ENCODE peak calls at places on chromosome 10, in ten cellular contexts. U is fibroblast of pulmonary artery; C is lower lobe of right lung; O is A673; W is choroid plexus epithelial cell; B is WERI-Rb-1; M is CD8-positive, alpha-beta T cell; K is heart right ventricle; Q is HCT116; L is right lobe of liver. F is an unnamed sample.

GRCh38 chr10:28841625-28842024 is 164.3 kb downstream of the BAMBI start:
- DNase-seq in U (peak; percentile 64), C (no peak), O (no peak), W (peak; percentile 83), B (no peak), M (no peak), K (no peak), Q (no peak), L (no peak), F (no peak)

GRCh38 chr10:30510184-30510931 is 76.4 kb downstream of the MAP3K8 start:
- DNase-seq in U (peak; percentile 62), C (no peak), O (no peak), W (peak; percentile 81), B (no peak), M (no peak), K (no peak), Q (no peak), L (no peak), F (no peak)

GRCh38 chr10:62183857-62184805 is 84.5 kb downstream of the RTKN2 start:
- DNase-seq in U (no peak), C (no peak), O (no peak), W (no peak), B (no peak), M (no peak), K (no peak), Q (no peak), L (no peak), F (no peak)

GRCh38 chr10:43305881-43306280 is 39.0 kb upstream of the RASGEF1A start:
- DNase-seq in U (peak; percentile 45), C (no peak), O (no peak), W (peak; percentile 38), B (no peak), M (no peak), K (no peak), Q (no peak), L (no peak), F (no peak)

GRCh38 chr10:128880221-128880620 is 586.8 kb upstream of the MGMT start:
- DNase-seq in U (no peak), C (no peak), O (no peak), W (no peak), B (no peak), M (no peak), K (no peak), Q (no peak), L (no peak), F (no peak)

GRCh38 chr10:16698457-16698856 is 118.8 kb downstream of the RSU1 start:
- DNase-seq in U (no peak), C (no peak), O (no peak), W (no peak), B (no peak), M (no peak), K (no peak), Q (no peak), L (no peak), F (no peak)

GRCh38 chr10:31944071-31944433 is 15.4 kb upstream of the ARHGAP12 start:
- DNase-seq in U (no peak), C (no peak), O (no peak), W (no peak), B (no peak), M (no peak), K (no peak), Q (no peak), L (no peak), F (no peak)

GRCh38 chr10:110083884-110084283 is 76.1 kb downstream of the ADD3 start:
- DNase-seq in U (peak; percentile 62), C (no peak), O (peak; percentile 64), W (peak; percentile 69), B (no peak), M (no peak), K (no peak), Q (no peak), L (no peak), F (no peak)

GRCh38 chr10:101903827-101904520 is 60.4 kb upstream of the KCNIP2 start:
- DNase-seq in U (no peak), C (no peak), O (peak; percentile 59), W (no peak), B (peak; percentile 47), M (no peak), K (no peak), Q (no peak), L (no peak), F (peak; percentile 42)

GRCh38 chr10:97771055-97771811 is 566 bp downstream of the SFRP5 start:
- DNase-seq in U (peak; percentile 18), C (no peak), O (peak; percentile 37), W (peak; percentile 34), B (peak; percentile 49), M (peak; percentile 59), K (no peak), Q (no peak), L (no peak), F (no peak)

GRCh38 chr10:119120875-119121274 is 17.0 kb downstream of the DENND10 start:
- DNase-seq in U (no peak), C (no peak), O (no peak), W (no peak), B (no peak), M (no peak), K (no peak), Q (no peak), L (no peak), F (no peak)

GRCh38 chr10:10985361-10985760 is 32.3 kb upstream of the CELF2 start:
- DNase-seq in U (no peak), C (no peak), O (no peak), W (no peak), B (no peak), M (no peak), K (no peak), Q (no peak), L (no peak), F (no peak)

GRCh38 chr10:6202098-6202683 is 541 bp upstream of the PFKFB3 start:
- DNase-seq in U (no peak), C (no peak), O (no peak), W (no peak), B (no peak), M (no peak), K (peak; percentile 38), Q (no peak), L (no peak), F (no peak)

GRCh38 chr10:6201511-6201975 is 1.2 kb upstream of the PFKFB3 start:
- DNase-seq in U (peak; percentile 58), C (peak; percentile 86), O (peak; percentile 79), W (peak; percentile 61), B (no peak), M (peak; percentile 88), K (peak; percentile 80), Q (no peak), L (peak; percentile 85), F (peak; percentile 80)

GRCh38 chr10:6203331-6204062 is 765 bp downstream of the PFKFB3 start:
- DNase-seq in U (peak; percentile 53), C (peak; percentile 79), O (peak; percentile 75), W (peak; percentile 67), B (no peak), M (peak; percentile 78), K (peak; percentile 66), Q (no peak), L (peak; percentile 73), F (peak; percentile 43)

GRCh38 chr10:6204063-6204340 is 1.3 kb downstream of the PFKFB3 start:
- DNase-seq in U (no peak), C (peak; percentile 80), O (no peak), W (no peak), B (no peak), M (peak; percentile 72), K (peak; percentile 55), Q (no peak), L (peak; percentile 74), F (no peak)

DNA sequence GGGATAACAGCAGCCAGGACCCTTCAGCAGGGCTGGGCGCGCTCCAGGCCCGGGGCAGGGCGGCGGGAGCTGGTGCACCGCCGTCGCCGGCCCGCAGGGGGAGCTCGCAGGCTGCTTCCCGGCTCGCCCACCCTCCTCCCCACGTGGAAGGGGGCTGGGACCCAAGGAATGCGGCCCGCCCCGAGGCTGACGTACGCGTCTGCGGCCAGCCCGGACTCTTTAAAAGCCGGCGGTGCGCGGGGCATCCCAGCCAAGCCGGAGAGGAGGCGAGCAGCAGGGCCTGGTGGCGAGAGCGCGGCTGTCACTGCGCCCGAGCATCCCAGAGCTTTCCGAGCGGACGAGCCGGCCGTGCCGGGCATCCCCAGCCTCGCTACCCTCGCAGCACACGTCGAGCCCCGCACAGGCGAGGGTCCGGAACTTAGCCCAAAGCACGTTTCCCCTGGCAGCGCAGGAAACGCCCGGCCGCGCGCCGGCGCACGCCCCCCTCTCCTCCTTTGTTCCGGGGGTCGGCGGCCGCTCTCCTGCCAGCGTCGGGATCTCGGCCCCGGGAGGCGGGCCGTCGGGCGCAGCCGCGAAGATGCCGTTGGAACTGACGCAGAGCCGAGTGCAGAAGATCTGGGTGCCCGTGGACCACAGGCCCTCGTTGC is at the start of gene PFKFB3:
- DNase-seq in U (peak; percentile 95), C (peak; percentile 98), O (peak; percentile 97), W (peak; percentile 97), B (peak; percentile 42), M (peak; percentile 96), K (peak; percentile 97), Q (peak; percentile 71), L (peak; percentile 96), F (peak; percentile 82)
- TF ChIP-seq CTCF in U (peak; percentile 46), C (peak; percentile 99), O (peak; percentile 83), W (peak; percentile 62), B (peak; percentile 80), M (peak; percentile 94), K (peak; percentile 98), Q (peak; percentile 83), L (peak; percentile 99), F (peak; percentile 99)

GRCh38 chr10:7085147-7085912 is 325.5 kb downstream of the SFMBT2 start:
- DNase-seq in U (no peak), C (no peak), O (no peak), W (no peak), B (no peak), M (no peak), K (no peak), Q (no peak), L (no peak), F (no peak)
- H3K4me3 ChIP-seq in U (no peak overlapping the region), C (no peak overlapping the region), O (no peak overlapping the region), W (no peak overlapping the region), B (no peak overlapping the region), M (no peak overlapping the region), K (no peak overlapping the region), Q (no peak overlapping the region), L (no peak overlapping the region), F (peak overlapping the region; percentile 42)

GRCh38 chr10:5449823-5450222 is 37.5 kb downstream of the NET1 start:
- DNase-seq in U (peak; percentile 90), C (no peak), O (no peak), W (peak; percentile 87), B (no peak), M (no peak), K (no peak), Q (no peak), L (no peak), F (no peak)
- TF ChIP-seq CTCF in U (peak; percentile 25), C (peak; percentile 9), O (no peak), W (peak; percentile 46), B (no peak), M (no peak), K (no peak), Q (no peak), L (no peak), F (no peak)

DNA sequence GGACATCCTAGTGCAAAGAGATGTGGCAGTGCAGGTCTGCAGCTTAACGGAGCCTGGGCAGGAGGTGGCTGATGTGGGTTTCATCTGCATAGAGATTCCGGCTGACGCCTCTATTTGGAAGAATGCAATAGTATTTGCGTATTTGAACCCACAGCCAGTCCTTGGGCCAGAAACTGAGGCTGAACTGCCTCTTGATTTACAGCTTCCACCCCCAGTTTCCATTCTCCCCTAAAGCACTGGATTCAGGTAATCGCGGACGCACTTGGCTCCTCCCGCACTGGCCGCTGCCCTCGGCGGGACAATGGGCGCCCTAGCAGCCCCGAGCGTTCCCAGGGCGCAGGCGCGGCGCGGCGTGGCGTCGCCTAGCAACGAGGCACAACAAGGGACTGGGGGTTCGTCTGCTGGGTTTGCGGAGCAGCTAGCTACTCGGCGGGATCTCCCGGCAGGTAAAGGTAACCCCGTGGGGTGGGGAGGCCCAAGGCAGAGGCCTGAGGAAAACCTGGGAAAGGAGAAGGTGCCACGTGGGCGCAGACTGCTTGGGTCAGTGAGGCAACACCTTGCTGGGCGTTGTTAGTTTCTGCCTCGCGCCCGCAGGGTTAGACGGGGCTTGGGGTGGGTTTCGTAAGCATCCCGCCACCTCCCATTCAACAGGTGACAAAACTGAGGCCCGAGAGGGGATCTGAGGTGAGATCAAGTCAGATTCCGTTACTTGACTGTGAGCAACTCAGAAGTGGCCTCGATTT is at the start of gene ARMC3:
- DNase-seq in U (peak; percentile 49), C (peak; percentile 71), O (peak; percentile 48), W (peak; percentile 49), B (peak; percentile 74), M (peak; percentile 75), K (peak; percentile 76), Q (peak; percentile 18), L (peak; percentile 64), F (peak; percentile 71)
- H3K4me3 ChIP-seq in U (peak within 1 kb of the TSS; percentile 54), C (peak within 1 kb of the TSS; percentile 43), O (peak within 1 kb of the TSS; percentile 30), W (peak within 1 kb of the TSS; percentile 59), B (peak within 1 kb of the TSS; percentile 68), M (peak within 1 kb of the TSS; percentile 61), K (peak within 1 kb of the TSS; percentile 44), Q (peak within 1 kb of the TSS; percentile 56), L (peak within 1 kb of the TSS; percentile 45), F (peak within 1 kb of the TSS; percentile 48)

F was measured in dorsolateral prefrontal cortex.